ENCODE peak calls at places on chromosomes 11 and 22, in seven cellular contexts. N is BE2C, S is brain microvascular endothelial cell, Q is neural progenitor cell, L is mucosa of descending colon, C is body of pancreas, O is hepatocyte. A is an unnamed sample.
A peak's percentile ranks its signal among the peaks of the same experiment; 100 is the strongest.

GRCh38 chr11:72041364-72042058 is 38.8 kb downstream of the NUMA1 start:
- DNase-seq in L (peak; percentile 78), O (peak; percentile 82), N (peak; percentile 85), Q (peak; percentile 92), S (peak; percentile 60), C (peak; percentile 81), A (peak; percentile 57)

GRCh38 chr11:128468106-128468505 is 119.3 kb downstream of the ETS1 start:
- DNase-seq in C (no peak), O (no peak), Q (no peak), L (no peak), S (no peak), N (no peak), A (no peak)

GRCh38 chr11:105975128-105975527 is 46.9 kb downstream of the MSANTD4 start:
- DNase-seq in Q (no peak), C (no peak), N (no peak), O (no peak), S (no peak), L (no peak), A (no peak)

GRCh38 chr11:111324277-111324720 is 26.0 kb downstream of the POU2AF3 start:
- DNase-seq in C (no peak), N (no peak), O (no peak), Q (no peak), S (no peak), L (no peak), A (no peak)

GRCh38 chr11:61586792-61587430 is 6.0 kb upstream of the SYT7 start:
- DNase-seq in N (no peak), C (no peak), S (no peak), L (no peak), O (peak; percentile 39), Q (peak; percentile 30), A (peak; percentile 95)

GRCh38 chr22:17171016-17171312 is 11.9 kb upstream of the HDHD5 start:
- DNase-seq in Q (no peak), O (no peak), L (no peak), N (no peak), C (no peak), S (no peak), A (no peak)

GRCh38 chr11:92859290-92859689 is 110.2 kb upstream of the MTNR1B start:
- DNase-seq in L (no peak), S (no peak), Q (no peak), O (no peak), C (no peak), N (peak; percentile 36), A (no peak)

GRCh38 chr11:8831861-8832260 is 79.1 kb upstream of the AKIP1 start:
- DNase-seq in L (no peak), O (no peak), Q (no peak), N (no peak), C (no peak), S (no peak), A (peak; percentile 21)

GRCh38 chr11:77699425-77699824 is 61.8 kb upstream of the CLNS1A start:
- DNase-seq in Q (no peak), L (no peak), S (no peak), C (no peak), O (no peak), N (no peak), A (no peak)

GRCh38 chr11:66868082-66868725 is 11.3 kb downstream of the LRFN4 start:
- DNase-seq in N (no peak), Q (no peak), C (no peak), S (no peak), O (no peak), L (no peak), A (no peak)

GRCh38 chr11:18720811-18721575 is 5.0 kb downstream of the IGSF22 start:
- DNase-seq in Q (peak; percentile 94), N (peak; percentile 88), O (peak; percentile 90), L (peak; percentile 84), S (peak; percentile 55), C (peak; percentile 69), A (peak; percentile 82)

GRCh38 chr11:34830648-34831047 is 85.5 kb downstream of the APIP start:
- DNase-seq in Q (no peak), L (no peak), S (no peak), O (no peak), N (peak; percentile 40), C (no peak), A (no peak)

GRCh38 chr22:29269731-29270474 is 1.8 kb downstream of the EWSR1 start:
- DNase-seq in N (no peak), Q (peak; percentile 24), C (no peak), O (no peak), L (no peak), S (no peak), A (no peak)

GRCh38 chr11:60788401-60789110 is 3.4 kb downstream of the MS4A10 start:
- DNase-seq in L (peak; percentile 27), C (no peak), N (no peak), O (no peak), Q (no peak), S (no peak), A (no peak)

GRCh38 chr11:123386746-123387510 is 43.1 kb upstream of the GRAMD1B start:
- DNase-seq in Q (no peak), O (no peak), L (no peak), S (no peak), C (no peak), N (no peak), A (no peak)

GRCh38 chr11:57762235-57762866 is 749 bp downstream of the CTNND1 start:
- DNase-seq in Q (peak; percentile 35), N (no peak), O (peak; percentile 34), C (peak; percentile 36), L (no peak), S (no peak), A (no peak)

GRCh38 chr11:113814181-113814580 is 34.6 kb downstream of the CLDN25 start:
- DNase-seq in Q (peak; percentile 58), L (no peak), O (no peak), S (no peak), C (no peak), N (no peak), A (no peak)

GRCh38 chr11:113817162-113817561 is 37.6 kb downstream of the CLDN25 start:
- DNase-seq in Q (no peak), O (no peak), S (no peak), N (no peak), L (no peak), C (no peak), A (no peak)

GRCh38 chr11:113817626-113818025 is 38.0 kb downstream of the CLDN25 start:
- DNase-seq in N (no peak), Q (no peak), C (no peak), L (no peak), S (no peak), O (no peak), A (no peak)

GRCh38 chr11:113818426-113818825 is 38.8 kb downstream of the CLDN25 start:
- DNase-seq in S (no peak), N (no peak), Q (no peak), C (no peak), L (no peak), O (no peak), A (no peak)
- H3K4me3 ChIP-seq in S (no peak overlapping the region), N (no peak overlapping the region), Q (no peak overlapping the region), C (no peak overlapping the region), L (no peak overlapping the region), O (no peak overlapping the region), A (no peak overlapping the region)

GRCh38 chr22:46800102-46800857 is 37.8 kb downstream of the TBC1D22A start:
- DNase-seq in S (no peak), L (no peak), N (no peak), O (no peak), Q (no peak), C (no peak), A (no peak)
- H3K36me3 ChIP-seq in S (peaks cover 9% of the 10 kb centered on the region), L (no peaks in the 10 kb centered on the region), N (no peaks in the 10 kb centered on the region), O (no peaks in the 10 kb centered on the region), Q (no peaks in the 10 kb centered on the region), C (no peaks in the 10 kb centered on the region), A (no peaks in the 10 kb centered on the region)

DNA sequence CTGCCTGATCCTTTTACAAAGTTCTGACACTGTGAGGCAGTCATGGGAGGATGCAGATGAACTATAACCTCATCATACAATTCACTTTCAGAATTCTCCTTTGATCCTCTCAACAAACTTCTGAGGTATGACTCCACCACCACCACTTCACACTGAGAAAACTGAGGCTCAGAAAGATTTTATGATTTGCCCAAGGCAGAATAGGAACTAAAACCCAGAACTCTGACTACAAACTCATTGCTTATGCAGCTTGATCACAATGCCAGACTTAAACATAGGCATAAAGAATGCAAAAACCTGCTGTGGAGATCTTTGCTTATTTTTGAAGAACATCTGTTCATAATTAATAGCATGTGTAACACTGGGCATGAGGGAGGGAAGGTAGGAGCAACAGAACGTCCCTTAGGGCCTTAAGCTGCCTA is 20.4 kb downstream of the FAM168A start:
- DNase-seq in L (no peak), N (no peak), Q (no peak), S (no peak), C (no peak), O (no peak), A (no peak)
- H3K4me3 ChIP-seq in L (no peak overlapping the region), N (no peak overlapping the region), Q (no peak overlapping the region), S (no peak overlapping the region), C (no peak overlapping the region), O (no peak overlapping the region), A (no peak overlapping the region)

GRCh38 chr22:27947461-27947860 is 28.4 kb upstream of the PITPNB start:
- DNase-seq in Q (no peak), N (no peak), L (no peak), O (no peak), S (no peak), C (no peak), A (no peak)

GRCh38 chr22:27948569-27948968 is 29.5 kb upstream of the PITPNB start:
- DNase-seq in Q (no peak), C (no peak), L (no peak), S (no peak), O (no peak), N (no peak), A (no peak)

GRCh38 chr22:27952091-27952490 is 33.0 kb upstream of the PITPNB start:
- DNase-seq in C (no peak), S (peak; percentile 72), L (no peak), N (no peak), Q (no peak), O (no peak), A (no peak)

GRCh38 chr22:27952779-27953178 is 33.7 kb upstream of the PITPNB start:
- DNase-seq in N (no peak), C (no peak), L (no peak), S (no peak), Q (no peak), O (no peak), A (no peak)

GRCh38 chr22:27949421-27949820 is 30.4 kb upstream of the PITPNB start:
- DNase-seq in C (no peak), S (no peak), Q (no peak), L (no peak), O (no peak), N (no peak), A (no peak)
- H3K36me3 ChIP-seq in C (no peaks in the 10 kb centered on the region), S (no peaks in the 10 kb centered on the region), Q (no peaks in the 10 kb centered on the region), L (no peaks in the 10 kb centered on the region), O (no peaks in the 10 kb centered on the region), N (no peaks in the 10 kb centered on the region), A (no peaks in the 10 kb centered on the region)

DNA sequence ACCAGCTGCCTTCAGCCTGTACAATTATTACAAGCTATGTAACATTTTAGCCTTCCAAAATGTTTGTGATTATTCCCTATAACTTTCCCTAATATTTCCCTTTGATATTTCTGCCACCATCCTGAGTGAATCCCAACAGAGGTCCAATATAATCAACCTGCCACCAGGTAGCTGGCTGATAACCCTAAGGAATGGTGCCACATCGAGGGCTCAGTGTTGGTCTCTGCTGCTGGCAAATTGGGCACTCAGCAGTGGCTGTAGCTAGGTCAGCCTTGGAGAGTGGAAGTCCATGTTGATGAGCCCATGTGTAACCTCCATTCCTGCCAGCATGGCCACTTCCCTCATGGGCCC is 121.2 kb downstream of the ZNF280B start:
- DNase-seq in O (no peak), N (no peak), S (no peak), C (no peak), L (no peak), Q (no peak), A (no peak)
- H3K4me3 ChIP-seq in O (no peak overlapping the region), N (no peak overlapping the region), S (no peak overlapping the region), C (no peak overlapping the region), L (no peak overlapping the region), Q (no peak overlapping the region), A (no peak overlapping the region)

GRCh38 chr11:122138759-122139594 is 23.0 kb upstream of the BLID start:
- DNase-seq in O (no peak), L (no peak), C (no peak), Q (no peak), N (no peak), S (peak; percentile 62), A (no peak)
- H3K36me3 ChIP-seq in O (no peaks in the 10 kb centered on the region), L (no peaks in the 10 kb centered on the region), C (no peaks in the 10 kb centered on the region), Q (no peaks in the 10 kb centered on the region), N (no peaks in the 10 kb centered on the region), S (peaks cover 46% of the 10 kb centered on the region), A (no peaks in the 10 kb centered on the region)

A was measured in WERI-Rb-1.